ENCODE peak calls at places on chromosomes 3 and 15, in five cellular contexts. G is HuH-7; O is stimulated activated CD4-positive, alpha-beta T cell treated with anti-CD3 and anti-CD28 coated beads, TNF-alpha, amount 100 ng/mL, for 4 hours; S is colonic mucosa; D is RWPE2. U is an unnamed sample.

GRCh38 chr15:75091814-75092213 is 68.4 kb downstream of the PPCDC start:
- DNase-seq in D (no peak), G (no peak), O (no peak), S (no peak), U (no peak)

GRCh38 chr3:31186041-31186440 is 291.6 kb upstream of the GADL1 start:
- DNase-seq in G (no peak), S (no peak), O (no peak), D (no peak), U (no peak)

GRCh38 chr3:10192953-10193691 is 28.4 kb downstream of the IRAK2 start:
- DNase-seq in G (no peak), S (peak; percentile 46), D (peak; percentile 81), O (peak; percentile 43), U (peak; percentile 83)

GRCh38 chr3:127475975-127476374 is 114.6 kb downstream of the TPRA1 start:
- DNase-seq in S (no peak), G (no peak), O (no peak), D (no peak), U (no peak)

GRCh38 chr3:15342945-15343344 is 10.6 kb upstream of the SH3BP5 start:
- DNase-seq in O (no peak), S (no peak), G (no peak), D (no peak), U (no peak)

GRCh38 chr15:92538115-92538514 is 117.5 kb downstream of the FAM174B start:
- DNase-seq in D (no peak), G (no peak), O (no peak), S (no peak), U (no peak)

GRCh38 chr3:49912787-49913375 is 9.2 kb upstream of the MST1R start:
- DNase-seq in D (no peak), G (no peak), O (no peak), S (no peak), U (no peak)

GRCh38 chr3:46669191-46669999 is 24.1 kb downstream of the ALS2CL start:
- DNase-seq in G (no peak), O (no peak), D (peak; percentile 40), S (no peak), U (no peak)

GRCh38 chr3:58998476-58999117 is 51.2 kb downstream of the CFAP20DC start:
- DNase-seq in G (no peak), D (peak; percentile 85), O (no peak), S (no peak), U (no peak)

U was measured in naive thymus-derived CD8-positive, alpha-beta T cell.